ENCODE peak calls at places on chromosomes 7 and 10, in eight cellular contexts. Z is RWPE1, S is HepG2, R is upper lobe of right lung, W is neural crest cell, J is mammary epithelial cell, X is brain microvascular endothelial cell, Y is fibroblast of lung. T is an unnamed sample.

GRCh38 chr7:2170576-2171521 is 61.9 kb downstream of the MAD1L1 start:
- DNase-seq in Z (no peak), S (peak; percentile 65), R (peak; percentile 49), W (no peak), J (no peak), X (no peak), Y (no peak), T (no peak)

GRCh38 chr10:22911889-22912762 is 15.7 kb upstream of the ARMC3 start:
- DNase-seq in Z (no peak), S (peak; percentile 56), R (no peak), W (no peak), J (no peak), X (peak; percentile 17), Y (peak; percentile 47), T (no peak)

GRCh38 chr10:4698075-4698474 is 127.9 kb upstream of the AKR1E2 start:
- DNase-seq in Z (no peak), S (no peak), R (no peak), W (no peak), J (no peak), X (no peak), Y (peak; percentile 42), T (no peak)

GRCh38 chr7:30459591-30460245 is 18.9 kb downstream of the NOD1 start:
- DNase-seq in Z (peak; percentile 28), S (peak; percentile 45), R (no peak), W (no peak), J (no peak), X (peak; percentile 81), Y (peak; percentile 99), T (no peak)

GRCh38 chr7:29255839-29256782 is 61.5 kb downstream of the CHN2 start:
- DNase-seq in Z (peak; percentile 83), S (no peak), R (no peak), W (no peak), J (peak; percentile 81), X (no peak), Y (no peak), T (no peak)

GRCh38 chr7:137873524-137873923 is 26.8 kb upstream of the DGKI start:
- DNase-seq in Z (no peak), S (no peak), R (no peak), W (no peak), J (no peak), X (peak; percentile 90), Y (no peak), T (no peak)

GRCh38 chr10:74927701-74928100 is 101.3 kb downstream of the KAT6B start:
- DNase-seq in Z (peak; percentile 23), S (no peak), R (no peak), W (no peak), J (peak; percentile 37), X (no peak), Y (no peak), T (no peak)

GRCh38 chr10:60399343-60399742 is 9.7 kb upstream of the ANK3 start:
- DNase-seq in Z (peak; percentile 7), S (no peak), R (no peak), W (no peak), J (peak; percentile 83), X (no peak), Y (no peak), T (no peak)

GRCh38 chr10:13351340-13351915 is 3.3 kb upstream of the SEPHS1 start:
- DNase-seq in Z (no peak), S (no peak), R (no peak), W (no peak), J (no peak), X (no peak), Y (no peak), T (peak; percentile 33)

DNA sequence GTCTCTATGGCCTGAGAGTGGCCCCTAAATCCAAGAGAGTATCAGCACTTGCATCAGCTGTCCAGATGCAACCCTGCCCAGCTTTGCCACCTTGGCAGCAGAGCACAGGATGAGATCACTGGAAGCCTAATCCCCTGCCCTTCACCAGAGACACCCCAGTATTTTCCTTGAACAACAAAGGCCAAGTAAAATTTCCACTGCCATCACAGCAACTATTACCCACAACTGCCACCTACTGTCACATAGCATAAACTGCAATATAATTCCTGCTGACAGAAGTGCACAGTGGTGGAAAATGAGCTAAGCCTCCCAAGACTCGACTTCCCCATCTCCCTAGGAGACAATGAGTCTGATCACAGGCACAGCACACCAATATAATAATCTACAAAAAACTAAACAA is 462.8 kb upstream of the ZWINT start:
- DNase-seq in Z (peak; percentile 2), S (peak; percentile 2), R (no peak), W (no peak), J (peak; percentile 0), X (no peak), Y (no peak), T (peak; percentile 10)
- TF ChIP-seq CTCF in Z (peak; percentile 17), S (peak; percentile 39), R (peak; percentile 10), W (peak; percentile 51), J (peak; percentile 69), X (peak; percentile 7), Y (no peak), T (peak; percentile 66)

GRCh38 chr7:139446051-139446890 is 37.2 kb downstream of the KLRG2 start:
- DNase-seq in Z (no peak), S (no peak), R (no peak), W (no peak), J (no peak), X (no peak), Y (no peak), T (no peak)

GRCh38 chr7:139436806-139437205 is 46.7 kb downstream of the KLRG2 start:
- DNase-seq in Z (no peak), S (no peak), R (no peak), W (no peak), J (no peak), X (no peak), Y (no peak), T (no peak)

GRCh38 chr7:139439375-139439774 is 44.1 kb downstream of the KLRG2 start:
- DNase-seq in Z (no peak), S (no peak), R (no peak), W (no peak), J (no peak), X (no peak), Y (no peak), T (no peak)

DNA sequence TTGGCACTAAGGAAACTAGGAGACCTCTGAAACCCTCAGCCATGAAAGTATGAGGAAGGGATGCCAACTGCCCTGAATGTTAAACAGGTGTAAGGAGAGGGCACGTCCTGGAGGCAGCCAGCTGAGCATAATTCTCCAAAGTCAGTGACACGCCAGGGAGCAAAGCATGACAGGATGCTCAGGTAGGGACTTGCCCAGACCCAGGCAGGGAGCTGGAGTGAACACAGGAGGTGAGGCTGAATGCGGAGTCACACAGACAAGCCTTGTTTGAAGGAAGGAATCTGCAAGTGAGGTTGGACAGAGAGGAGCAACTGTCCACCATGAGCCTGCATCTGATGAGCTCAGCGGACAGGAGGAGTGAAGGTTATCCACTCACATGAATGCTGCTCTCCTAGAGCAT is 41.5 kb downstream of the KLRG2 start:
- DNase-seq in Z (no peak), S (no peak), R (no peak), W (no peak), J (peak; percentile 84), X (no peak), Y (no peak), T (no peak)
- TF ChIP-seq CTCF in Z (no peak), S (no peak), R (no peak), W (no peak), J (no peak), X (no peak), Y (no peak), T (no peak)

GRCh38 chr7:54663603-54664234 is 95.3 kb downstream of the SEC61G start:
- DNase-seq in Z (no peak), S (no peak), R (no peak), W (no peak), J (no peak), X (no peak), Y (no peak), T (no peak)

GRCh38 chr7:54662701-54663100 is 96.3 kb downstream of the SEC61G start:
- DNase-seq in Z (no peak), S (no peak), R (no peak), W (no peak), J (no peak), X (no peak), Y (no peak), T (no peak)

GRCh38 chr7:54663186-54663585 is 95.8 kb downstream of the SEC61G start:
- DNase-seq in Z (no peak), S (no peak), R (no peak), W (no peak), J (no peak), X (no peak), Y (no peak), T (no peak)

DNA sequence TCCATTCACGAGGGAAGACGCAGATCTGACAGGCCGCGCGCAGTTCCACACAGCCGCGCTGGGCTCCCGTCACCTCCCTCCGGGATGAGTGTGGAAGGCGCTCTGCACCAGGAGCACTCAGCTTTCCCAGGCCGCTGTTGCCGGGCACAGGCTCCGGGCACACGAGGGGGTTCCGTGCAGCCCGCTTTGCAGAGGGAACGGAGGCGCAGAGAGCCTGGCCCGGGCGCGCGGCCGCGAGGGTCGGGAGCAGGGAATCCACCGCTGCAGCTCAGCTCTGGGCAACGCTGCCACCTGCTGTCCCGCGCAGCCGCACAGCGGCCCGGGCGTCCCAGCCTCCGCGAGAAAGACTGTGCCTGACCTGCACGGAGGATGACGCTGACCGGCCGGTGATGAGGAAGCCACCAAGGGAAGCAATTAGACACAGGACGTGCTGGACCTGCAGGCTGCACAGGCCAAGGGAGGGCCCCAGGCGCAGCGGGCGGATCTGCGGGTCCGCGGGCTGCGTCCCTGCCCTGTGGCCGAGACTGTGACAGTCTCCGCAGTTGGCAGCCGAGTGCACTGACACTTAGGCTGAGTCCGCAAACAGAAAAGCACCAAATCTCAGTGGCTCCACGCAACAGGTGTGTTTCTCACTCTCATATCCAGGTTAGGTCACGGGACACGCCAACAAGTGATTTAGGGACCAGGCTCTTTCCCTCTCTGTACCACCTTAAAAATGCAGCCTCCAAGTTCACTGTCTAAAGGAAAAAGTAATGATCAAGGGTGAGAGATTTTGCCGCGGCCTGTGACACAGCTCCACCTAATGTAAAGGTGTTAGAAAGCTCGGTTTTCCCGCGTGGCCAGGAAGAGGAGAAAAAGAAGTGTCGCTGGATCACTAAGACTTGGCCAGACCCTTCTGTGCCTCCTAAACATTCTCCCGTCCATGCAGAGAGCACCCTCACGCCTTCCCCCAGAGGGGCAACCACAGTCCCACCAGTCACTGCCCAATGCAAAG is 94.5 kb downstream of the SEC61G start:
- DNase-seq in Z (peak; percentile 79), S (peak; percentile 40), R (peak; percentile 73), W (peak; percentile 71), J (peak; percentile 66), X (peak; percentile 10), Y (no peak), T (peak; percentile 54)
- TF ChIP-seq CTCF in Z (peak; percentile 68), S (peak; percentile 94), R (peak; percentile 31), W (peak; percentile 70), J (peak; percentile 89), X (peak; percentile 50), Y (no peak), T (peak; percentile 64)

GRCh38 chr10:103854265-103854686 is 1.1 kb downstream of the SH3PXD2A start:
- DNase-seq in Z (peak; percentile 67), S (peak; percentile 80), R (no peak), W (peak; percentile 57), J (no peak), X (no peak), Y (peak; percentile 68), T (no peak)

GRCh38 chr10:103855852-103856496 is 598 bp upstream of the SH3PXD2A start:
- DNase-seq in Z (no peak), S (peak; percentile 52), R (no peak), W (no peak), J (no peak), X (no peak), Y (no peak), T (no peak)

GRCh38 chr10:103855424-103855823 is at the start of gene SH3PXD2A:
- DNase-seq in Z (peak; percentile 74), S (peak; percentile 19), R (peak; percentile 74), W (peak; percentile 50), J (no peak), X (no peak), Y (peak; percentile 34), T (no peak)

GRCh38 chr10:103853428-103854264 is 1.7 kb downstream of the SH3PXD2A start:
- DNase-seq in Z (peak; percentile 33), S (peak; percentile 90), R (no peak), W (no peak), J (no peak), X (no peak), Y (no peak), T (no peak)

GRCh38 chr10:103854687-103855423 is 521 bp downstream of the SH3PXD2A start:
- DNase-seq in Z (peak; percentile 54), S (no peak), R (no peak), W (peak; percentile 53), J (no peak), X (no peak), Y (peak; percentile 60), T (peak; percentile 51)
- TF ChIP-seq CTCF in Z (no peak), S (no peak), R (peak; percentile 19), W (peak; percentile 40), J (peak; percentile 15), X (peak; percentile 48), Y (no peak), T (no peak)

T was measured in GM10248.